ENCODE peak calls at places on chromosome 22, in nine cellular contexts. E is brain microvascular endothelial cell, A is endothelial cell, W is body of pancreas, K is Caco-2, B is fibroblast of pulmonary artery, F is B cell, Q is GM13976, D is GM23338. U is an unnamed sample.

GRCh38 chr22:17085277-17086091 is 684 bp downstream of the IL17RA start:
- DNase-seq in Q (no peak), E (no peak), B (no peak), D (peak), F (peak), W (peak), A (no peak), K (peak), U (peak)

GRCh38 chr22:26432619-26433311 is 3.7 kb downstream of the ASPHD2 start:
- DNase-seq in K (no peak), W (no peak), Q (peak), E (no peak), B (no peak), D (no peak), F (peak), A (no peak), U (peak)

GRCh38 chr22:35191412-35191811 is 65.9 kb upstream of the HMGXB4 start:
- DNase-seq in K (no peak), D (no peak), E (no peak), F (no peak), A (no peak), W (no peak), Q (no peak), B (peak), U (no peak)

GRCh38 chr22:17945851-17946690 is 78.3 kb downstream of the MICAL3 start:
- DNase-seq in E (no peak), W (no peak), D (no peak), A (no peak), Q (peak), B (no peak), K (no peak), F (no peak), U (no peak)

GRCh38 chr22:23301591-23301990 is 121.3 kb downstream of the BCR start:
- DNase-seq in K (no peak), F (no peak), W (no peak), A (no peak), B (no peak), Q (no peak), E (no peak), D (no peak), U (no peak)

GRCh38 chr22:45554040-45554406 is 51.3 kb downstream of the FBLN1 start:
- DNase-seq in A (no peak), D (no peak), W (no peak), Q (no peak), F (no peak), K (no peak), E (no peak), B (no peak), U (no peak)

GRCh38 chr22:50548913-50549790 is 3.5 kb downstream of the KLHDC7B start:
- DNase-seq in K (no peak), A (no peak), F (no peak), W (no peak), D (no peak), E (no peak), Q (peak), B (no peak), U (no peak)

GRCh38 chr22:29003552-29003951 is 58.1 kb downstream of the C22orf31 start:
- DNase-seq in D (no peak), F (no peak), W (no peak), Q (no peak), E (no peak), A (no peak), K (no peak), B (no peak), U (no peak)

GRCh38 chr22:17980638-17981051 is 43.7 kb downstream of the MICAL3 start:
- DNase-seq in K (peak), F (peak), E (no peak), W (no peak), Q (no peak), D (no peak), A (no peak), B (peak), U (no peak)

GRCh38 chr22:43830931-43831560 is 18.9 kb upstream of the EFCAB6 start:
- DNase-seq in F (no peak), W (no peak), B (no peak), K (no peak), D (no peak), A (no peak), E (no peak), Q (no peak), U (no peak)

GRCh38 chr22:24105018-24105360 is 76.3 kb upstream of the SUSD2 start:
- DNase-seq in F (no peak), E (no peak), A (no peak), B (peak), K (no peak), W (no peak), Q (no peak), D (no peak), U (no peak)

GRCh38 chr22:22752556-22753477 is 108.4 kb downstream of the GGTLC2 start:
- DNase-seq in B (peak), W (no peak), E (no peak), K (no peak), F (peak), Q (no peak), A (no peak), D (no peak), U (no peak)

GRCh38 chr22:19555651-19556050 is 31.4 kb upstream of the CLDN5 start:
- DNase-seq in Q (no peak), F (no peak), E (no peak), K (no peak), W (no peak), D (no peak), B (no peak), A (no peak), U (no peak)

GRCh38 chr22:23401910-23402274 is 178.2 kb downstream of the IGLL1 start:
- DNase-seq in F (no peak), K (peak), A (no peak), D (no peak), Q (no peak), E (no peak), W (no peak), B (no peak), U (no peak)

GRCh38 chr22:19271856-19272535 is 19.5 kb downstream of the CLTCL1 start:
- DNase-seq in E (peak), Q (no peak), K (peak), W (no peak), D (no peak), F (no peak), B (no peak), A (no peak), U (no peak)

GRCh38 chr22:44755418-44755817 is 3.0 kb downstream of the ARHGAP8 start:
- DNase-seq in Q (no peak), D (no peak), E (no peak), B (no peak), A (no peak), F (no peak), K (no peak), W (no peak), U (no peak)

GRCh38 chr22:29244785-29245625 is 22.8 kb downstream of the RHBDD3 start:
- DNase-seq in K (no peak), Q (no peak), E (no peak), W (no peak), D (no peak), A (no peak), F (no peak), B (no peak), U (no peak)

GRCh38 chr22:17105143-17106129 is 15.7 kb downstream of the TMEM121B start:
- DNase-seq in Q (peak), W (no peak), K (no peak), A (no peak), B (no peak), E (no peak), D (no peak), F (no peak), U (no peak)

GRCh38 chr22:46245515-46245914 is 4.6 kb downstream of the CDPF1 start:
- DNase-seq in K (no peak), Q (no peak), F (no peak), E (no peak), B (peak), D (no peak), W (no peak), A (no peak), U (no peak)

GRCh38 chr22:19998991-19999820 is 17.4 kb downstream of the ARVCF start:
- DNase-seq in Q (no peak), W (no peak), F (no peak), K (no peak), D (no peak), E (no peak), A (no peak), B (no peak), U (no peak)

GRCh38 chr22:44486538-44486937 is 11.5 kb downstream of the RTL6 start:
- DNase-seq in K (no peak), W (no peak), Q (no peak), F (no peak), D (no peak), A (no peak), E (peak), B (no peak), U (no peak)

GRCh38 chr22:45863981-45864751 is 112.8 kb downstream of the WNT7B start:
- DNase-seq in K (peak), A (peak), D (peak), Q (peak), B (peak), F (peak), W (peak), E (peak), U (peak)

GRCh38 chr22:19959043-19959586 is 17.5 kb upstream of the TXNRD2 start:
- DNase-seq in Q (no peak), F (no peak), E (peak), W (peak), D (peak), B (peak), K (peak), A (peak), U (no peak)

GRCh38 chr22:25120093-25120561 is 79.5 kb upstream of the CRYBB3 start:
- DNase-seq in W (peak), K (peak), Q (no peak), F (no peak), A (no peak), E (no peak), B (peak), D (peak), U (no peak)

GRCh38 chr22:26429458-26430238 is 588 bp downstream of the ASPHD2 start:
- DNase-seq in D (peak), Q (peak), E (no peak), A (no peak), W (no peak), F (peak), K (no peak), B (no peak), U (peak)

GRCh38 chr22:40204331-40205116 is 26.8 kb downstream of the TNRC6B start:
- DNase-seq in E (peak), D (no peak), K (peak), F (no peak), A (no peak), W (no peak), B (peak), Q (no peak), U (no peak)

GRCh38 chr22:50191041-50191740 is 5.5 kb downstream of the TRABD start:
- DNase-seq in W (no peak), B (no peak), K (no peak), Q (peak), F (peak), E (no peak), D (no peak), A (no peak), U (peak)

GRCh38 chr22:26394787-26395186 is 34.3 kb upstream of the ASPHD2 start:
- DNase-seq in B (no peak), Q (no peak), W (no peak), K (no peak), A (no peak), F (no peak), D (peak), E (no peak), U (no peak)

GRCh38 chr22:40183029-40183581 is 5.4 kb downstream of the TNRC6B start:
- DNase-seq in A (no peak), B (peak), Q (no peak), F (peak), D (no peak), W (no peak), K (peak), E (peak), U (no peak)

GRCh38 chr22:50473855-50474671 is 772 bp downstream of the SBF1 start:
- DNase-seq in K (peak), A (peak), F (no peak), E (peak), D (peak), B (peak), Q (peak), W (peak), U (no peak)

GRCh38 chr22:50469377-50470305 is 5.2 kb downstream of the SBF1 start:
- DNase-seq in K (no peak), E (peak), A (no peak), Q (peak), F (peak), B (peak), W (peak), D (peak), U (peak)

GRCh38 chr22:43743929-43744643 is 68.0 kb downstream of the EFCAB6 start:
- DNase-seq in B (no peak), A (no peak), F (no peak), D (no peak), E (no peak), Q (no peak), W (no peak), K (no peak), U (no peak)

GRCh38 chr22:41092847-41093371 is 517 bp downstream of the EP300 start:
- DNase-seq in W (peak), B (peak), A (no peak), F (peak), Q (peak), D (peak), E (no peak), K (peak), U (peak)

DNA sequence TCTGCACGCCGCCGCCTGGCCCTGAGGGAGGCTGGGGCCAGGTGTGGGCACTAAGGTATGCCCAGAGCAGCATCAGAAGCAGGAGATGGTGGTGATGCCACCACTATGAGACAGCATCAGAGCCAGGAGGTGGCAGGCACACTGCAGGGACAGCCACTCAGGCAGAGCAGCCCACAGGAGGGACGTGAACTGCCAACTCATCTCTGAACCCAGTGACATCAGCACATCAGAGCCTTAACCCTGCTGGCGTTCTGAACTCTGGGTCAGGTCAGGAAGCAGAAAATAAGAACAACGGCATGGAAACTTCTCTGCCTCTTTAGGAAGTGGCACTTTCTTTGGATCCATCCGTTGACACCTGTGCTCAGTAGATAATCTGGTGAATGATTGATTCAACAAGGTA is 14.7 kb upstream of the IFT27 start:
- DNase-seq in A (no peak), E (no peak), D (no peak), K (no peak), F (no peak), B (no peak), Q (peak), W (no peak), U (peak)
- TF ChIP-seq CTCF in A (no peak), E (no peak), D (no peak), K (no peak), F (no peak), B (no peak), Q (no peak), W (no peak), U (peak)

GRCh38 chr22:32200752-32201151 is 4.1 kb downstream of the RFPL2 start:
- DNase-seq in D (peak), Q (no peak), A (no peak), F (no peak), W (no peak), K (no peak), B (no peak), E (no peak), U (no peak)
- TF ChIP-seq CTCF in D (peak), Q (no peak), A (no peak), F (no peak), W (no peak), K (no peak), B (no peak), E (no peak), U (no peak)

GRCh38 chr22:47289316-47289985 is 527.0 kb downstream of the TBC1D22A start:
- DNase-seq in K (no peak), E (no peak), F (no peak), Q (no peak), W (no peak), D (no peak), A (no peak), B (no peak), U (no peak)
- TF ChIP-seq CTCF in K (no peak), E (no peak), F (no peak), Q (no peak), W (no peak), D (no peak), A (no peak), B (no peak), U (no peak)

DNA sequence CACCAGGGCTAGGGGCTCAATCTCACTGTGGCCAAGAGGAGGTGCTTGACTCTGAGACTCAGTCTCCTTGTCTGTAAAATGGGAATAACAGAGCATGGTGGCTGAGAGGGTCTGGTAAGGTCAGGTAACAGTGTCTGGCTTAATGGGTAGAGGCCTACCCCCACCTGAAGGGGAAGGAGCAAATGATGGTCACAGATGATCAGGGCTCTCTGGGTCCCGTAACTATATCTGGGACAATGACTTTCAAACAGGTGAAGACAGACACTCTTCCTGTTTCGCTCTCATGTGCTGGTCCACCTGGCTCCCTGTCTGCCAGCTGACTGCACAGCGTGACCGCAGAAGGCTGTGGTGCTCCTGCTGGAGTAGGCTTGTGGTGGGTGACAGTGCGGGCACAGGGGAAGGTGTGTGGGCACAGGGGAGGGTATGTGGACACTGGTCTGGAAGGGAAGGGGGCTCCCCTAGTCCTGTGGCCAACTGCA is 4.0 kb downstream of the A4GALT start:
- DNase-seq in B (no peak), F (peak), Q (peak), D (no peak), W (no peak), E (no peak), A (no peak), K (no peak), U (peak)
- TF ChIP-seq CTCF in B (no peak), F (no peak), Q (no peak), D (no peak), W (no peak), E (no peak), A (no peak), K (no peak), U (no peak)

GRCh38 chr22:49170053-49170452 is 657.6 kb downstream of the BRD1 start:
- DNase-seq in Q (no peak), B (no peak), A (no peak), E (no peak), K (no peak), F (no peak), W (no peak), D (no peak), U (no peak)
- TF ChIP-seq CTCF in Q (no peak), B (no peak), A (no peak), E (no peak), K (no peak), F (no peak), W (no peak), D (no peak), U (no peak)

DNA sequence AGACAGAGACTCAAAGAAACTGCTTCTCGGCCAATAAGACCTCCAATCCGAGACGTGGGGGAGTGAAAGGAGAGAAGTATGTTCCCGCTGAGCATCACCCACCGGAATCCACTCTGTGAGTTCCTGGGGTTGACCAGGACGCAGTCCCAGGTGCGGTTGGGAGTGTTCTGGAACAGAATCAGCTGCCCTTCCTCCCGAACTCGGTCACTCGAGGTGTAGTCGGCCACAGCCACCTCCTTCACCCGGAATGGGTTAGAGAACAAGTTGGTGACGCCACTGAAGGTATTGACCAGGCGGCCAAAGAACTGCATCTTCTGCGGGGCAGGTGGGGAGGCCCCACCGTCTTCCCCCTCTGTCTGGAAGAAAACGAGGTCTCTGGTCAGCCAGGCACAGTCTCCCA is 12.5 kb downstream of the PLA2G6 start:
- DNase-seq in E (no peak), F (no peak), B (no peak), D (no peak), A (no peak), Q (no peak), W (no peak), K (no peak), U (no peak)
- TF ChIP-seq CTCF in E (no peak), F (no peak), B (no peak), D (no peak), A (no peak), Q (no peak), W (no peak), K (no peak), U (no peak)

DNA sequence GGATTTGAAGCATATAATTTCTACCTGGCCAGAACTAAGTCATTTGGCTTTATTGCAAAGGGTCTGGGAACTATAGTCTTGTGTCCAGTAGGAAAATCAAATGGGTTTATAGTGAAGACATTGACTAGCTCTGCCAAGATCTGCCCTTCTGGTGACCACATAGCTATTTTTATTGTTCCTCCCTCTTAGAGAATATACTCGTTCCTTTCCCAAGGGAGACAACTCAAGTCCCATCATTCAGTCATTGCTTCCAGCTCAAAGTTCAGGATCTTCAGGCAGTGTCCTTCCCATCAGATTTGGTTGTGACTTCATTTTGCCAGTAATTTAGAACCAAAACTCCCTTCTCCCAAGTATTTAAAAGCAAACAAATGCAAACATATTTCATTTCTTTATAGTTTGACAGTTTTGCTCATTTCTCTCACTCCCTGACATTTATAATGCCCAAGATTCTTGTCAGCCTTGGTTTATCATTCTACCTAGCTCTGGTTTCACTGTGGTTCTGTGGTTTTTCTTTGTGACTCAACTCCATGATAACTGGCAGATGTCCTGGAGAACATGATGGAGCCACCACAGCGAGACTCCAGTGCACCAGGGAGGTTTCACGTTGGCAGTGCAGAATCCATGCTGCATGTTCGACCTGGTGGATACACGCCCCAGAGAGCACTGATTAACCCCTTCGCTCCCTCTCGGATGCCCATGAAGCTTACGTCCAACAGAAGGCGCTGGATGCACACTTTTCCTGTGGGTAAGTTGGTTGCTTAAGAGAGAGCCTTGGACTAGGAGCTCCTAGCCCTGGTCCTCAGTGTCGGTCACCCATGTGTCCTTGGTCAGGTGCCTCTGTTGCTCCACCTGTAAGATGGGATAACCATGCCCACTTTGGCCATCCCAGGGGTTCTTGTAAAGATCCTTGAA is 64.9 kb downstream of the DEPDC5 start:
- DNase-seq in Q (no peak), W (no peak), K (no peak), A (no peak), D (peak), E (peak), B (no peak), F (no peak), U (no peak)
- TF ChIP-seq CTCF in Q (no peak), W (no peak), K (no peak), A (no peak), D (peak), E (no peak), B (no peak), F (no peak), U (no peak)

GRCh38 chr22:31082606-31083376 is 1.7 kb downstream of the SMTN start:
- DNase-seq in W (peak), K (peak), F (peak), D (peak), A (peak), E (peak), Q (no peak), B (peak), U (no peak)
- TF ChIP-seq CTCF in W (peak), K (peak), F (peak), D (peak), A (peak), E (peak), Q (peak), B (peak), U (peak)

DNA sequence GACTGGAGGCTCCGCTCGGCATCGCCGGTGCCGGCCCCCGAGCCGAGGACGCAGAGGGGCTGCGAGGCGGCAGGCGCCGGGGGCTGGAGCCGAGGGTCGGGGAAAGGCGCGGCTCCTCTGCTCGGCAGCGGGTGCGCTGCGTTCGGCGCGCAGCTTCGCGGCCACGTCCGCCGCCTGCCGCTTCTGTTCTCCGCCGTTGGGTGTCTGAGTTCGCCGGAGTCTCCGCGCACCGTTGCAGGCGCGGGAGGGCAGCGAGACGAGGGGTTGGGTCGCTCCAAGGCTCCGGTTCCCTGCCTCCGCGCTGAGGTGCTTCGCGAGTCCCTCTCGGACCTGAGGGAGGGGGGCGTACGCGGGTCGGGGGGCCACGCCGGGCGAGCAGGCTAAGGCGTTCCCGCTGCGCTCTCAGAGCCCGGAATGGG is 350 bp downstream of the MN1 start:
- DNase-seq in Q (peak), W (peak), A (peak), B (peak), F (peak), E (no peak), D (peak), K (peak), U (peak)
- TF ChIP-seq CTCF in Q (no peak), W (no peak), A (no peak), B (no peak), F (no peak), E (peak), D (no peak), K (no peak), U (no peak)